ENCODE peak calls at places on chromosomes 2 and 18, in nine cellular contexts. One of them, this sample, is unnamed.

GRCh38 chr2:211161236-211161635 is 604.8 kb downstream of the CPS1 start:
- DNase-seq in IMR-90: no peak
- DNase-seq in dorsolateral prefrontal cortex: no peak
- DNase-seq in WERI-Rb-1: no peak
- DNase-seq in GM06990: no peak
- DNase-seq in tibial nerve: no peak
- DNase-seq in K562: no peak
- DNase-seq in SJSA1: no peak
- DNase-seq in fibroblast of pulmonary artery: no peak
- DNase-seq in this sample: no peak

GRCh38 chr2:43312751-43313641 is 86.6 kb upstream of the ZFP36L2 start:
- DNase-seq in IMR-90: peak
- DNase-seq in dorsolateral prefrontal cortex: no peak
- DNase-seq in WERI-Rb-1: no peak
- DNase-seq in GM06990: no peak
- DNase-seq in tibial nerve: no peak
- DNase-seq in K562: no peak
- DNase-seq in SJSA1: peak
- DNase-seq in fibroblast of pulmonary artery: no peak
- DNase-seq in this sample: peak

GRCh38 chr2:241958818-241959545 is 89.5 kb downstream of the RTP5 start:
- DNase-seq in IMR-90: no peak
- DNase-seq in dorsolateral prefrontal cortex: no peak
- DNase-seq in WERI-Rb-1: no peak
- DNase-seq in GM06990: no peak
- DNase-seq in tibial nerve: no peak
- DNase-seq in K562: no peak
- DNase-seq in SJSA1: no peak
- DNase-seq in fibroblast of pulmonary artery: no peak
- DNase-seq in this sample: no peak

GRCh38 chr2:136920652-136921333 is 155.4 kb downstream of the THSD7B start:
- DNase-seq in IMR-90: no peak
- DNase-seq in dorsolateral prefrontal cortex: no peak
- DNase-seq in WERI-Rb-1: peak
- DNase-seq in GM06990: no peak
- DNase-seq in tibial nerve: no peak
- DNase-seq in K562: no peak
- DNase-seq in SJSA1: no peak
- DNase-seq in fibroblast of pulmonary artery: no peak
- DNase-seq in this sample: no peak

GRCh38 chr2:68031546-68032160 is 31.2 kb downstream of the C1D start:
- DNase-seq in IMR-90: peak
- DNase-seq in dorsolateral prefrontal cortex: no peak
- DNase-seq in WERI-Rb-1: no peak
- DNase-seq in GM06990: no peak
- DNase-seq in tibial nerve: no peak
- DNase-seq in K562: peak
- DNase-seq in SJSA1: no peak
- DNase-seq in fibroblast of pulmonary artery: peak
- DNase-seq in this sample: peak

GRCh38 chr2:32039447-32040219 is at the start of gene DPY30:
- DNase-seq in IMR-90: peak
- DNase-seq in dorsolateral prefrontal cortex: peak
- DNase-seq in WERI-Rb-1: peak
- DNase-seq in GM06990: peak
- DNase-seq in tibial nerve: peak
- DNase-seq in K562: peak
- DNase-seq in SJSA1: peak
- DNase-seq in fibroblast of pulmonary artery: peak
- DNase-seq in this sample: peak

GRCh38 chr2:74379851-74380789 is at the start of gene DCTN1:
- DNase-seq in IMR-90: peak
- DNase-seq in dorsolateral prefrontal cortex: peak
- DNase-seq in WERI-Rb-1: peak
- DNase-seq in GM06990: no peak
- DNase-seq in tibial nerve: no peak
- DNase-seq in K562: peak
- DNase-seq in SJSA1: no peak
- DNase-seq in fibroblast of pulmonary artery: peak
- DNase-seq in this sample: peak

GRCh38 chr2:241989074-241989473 is 119.5 kb downstream of the RTP5 start:
- DNase-seq in IMR-90: no peak
- DNase-seq in dorsolateral prefrontal cortex: no peak
- DNase-seq in WERI-Rb-1: no peak
- DNase-seq in GM06990: no peak
- DNase-seq in tibial nerve: no peak
- DNase-seq in K562: no peak
- DNase-seq in SJSA1: peak
- DNase-seq in fibroblast of pulmonary artery: no peak
- DNase-seq in this sample: no peak

GRCh38 chr2:138997849-138998517 is 217.8 kb upstream of the NXPH2 start:
- DNase-seq in IMR-90: no peak
- DNase-seq in dorsolateral prefrontal cortex: no peak
- DNase-seq in WERI-Rb-1: no peak
- DNase-seq in GM06990: no peak
- DNase-seq in tibial nerve: no peak
- DNase-seq in K562: no peak
- DNase-seq in SJSA1: no peak
- DNase-seq in fibroblast of pulmonary artery: no peak
- DNase-seq in this sample: no peak

GRCh38 chr2:63604666-63605065 is 15.9 kb downstream of the MDH1 start:
- DNase-seq in IMR-90: no peak
- DNase-seq in dorsolateral prefrontal cortex: no peak
- DNase-seq in WERI-Rb-1: no peak
- DNase-seq in GM06990: no peak
- DNase-seq in tibial nerve: no peak
- DNase-seq in K562: no peak
- DNase-seq in SJSA1: no peak
- DNase-seq in fibroblast of pulmonary artery: no peak
- DNase-seq in this sample: no peak

GRCh38 chr18:32629990-32630389 is 142.8 kb downstream of the KLHL14 start:
- DNase-seq in IMR-90: no peak
- DNase-seq in dorsolateral prefrontal cortex: peak
- DNase-seq in WERI-Rb-1: no peak
- DNase-seq in GM06990: no peak
- DNase-seq in tibial nerve: no peak
- DNase-seq in K562: no peak
- DNase-seq in SJSA1: no peak
- DNase-seq in fibroblast of pulmonary artery: no peak
- DNase-seq in this sample: no peak

GRCh38 chr2:19895535-19895934 is 6.2 kb downstream of the TTC32 start:
- DNase-seq in IMR-90: no peak
- DNase-seq in dorsolateral prefrontal cortex: no peak
- DNase-seq in WERI-Rb-1: no peak
- DNase-seq in GM06990: no peak
- DNase-seq in tibial nerve: no peak
- DNase-seq in K562: peak
- DNase-seq in SJSA1: no peak
- DNase-seq in fibroblast of pulmonary artery: no peak
- DNase-seq in this sample: no peak
- H3K4me3 ChIP-seq in IMR-90: no peak
- H3K4me3 ChIP-seq in dorsolateral prefrontal cortex: no peak
- H3K4me3 ChIP-seq in WERI-Rb-1: no peak
- H3K4me3 ChIP-seq in GM06990: peak
- H3K4me3 ChIP-seq in tibial nerve: no peak
- H3K4me3 ChIP-seq in K562: peak
- H3K4me3 ChIP-seq in SJSA1: no peak
- H3K4me3 ChIP-seq in fibroblast of pulmonary artery: no peak
- H3K4me3 ChIP-seq in this sample: no peak

GRCh38 chr2:105394951-105395611 is 3.8 kb downstream of the FHL2 start:
- DNase-seq in IMR-90: peak
- DNase-seq in dorsolateral prefrontal cortex: no peak
- DNase-seq in WERI-Rb-1: no peak
- DNase-seq in GM06990: no peak
- DNase-seq in tibial nerve: no peak
- DNase-seq in K562: no peak
- DNase-seq in SJSA1: no peak
- DNase-seq in fibroblast of pulmonary artery: peak
- DNase-seq in this sample: no peak

GRCh38 chr2:105397025-105397722 is 1.7 kb downstream of the FHL2 start:
- DNase-seq in IMR-90: no peak
- DNase-seq in dorsolateral prefrontal cortex: no peak
- DNase-seq in WERI-Rb-1: no peak
- DNase-seq in GM06990: no peak
- DNase-seq in tibial nerve: no peak
- DNase-seq in K562: peak
- DNase-seq in SJSA1: no peak
- DNase-seq in fibroblast of pulmonary artery: peak
- DNase-seq in this sample: no peak

GRCh38 chr2:105395691-105396090 is 3.2 kb downstream of the FHL2 start:
- DNase-seq in IMR-90: no peak
- DNase-seq in dorsolateral prefrontal cortex: no peak
- DNase-seq in WERI-Rb-1: no peak
- DNase-seq in GM06990: no peak
- DNase-seq in tibial nerve: no peak
- DNase-seq in K562: no peak
- DNase-seq in SJSA1: no peak
- DNase-seq in fibroblast of pulmonary artery: no peak
- DNase-seq in this sample: no peak

GRCh38 chr2:105397959-105398521 is 811 bp downstream of the FHL2 start:
- DNase-seq in IMR-90: no peak
- DNase-seq in dorsolateral prefrontal cortex: no peak
- DNase-seq in WERI-Rb-1: no peak
- DNase-seq in GM06990: no peak
- DNase-seq in tibial nerve: no peak
- DNase-seq in K562: no peak
- DNase-seq in SJSA1: no peak
- DNase-seq in fibroblast of pulmonary artery: peak
- DNase-seq in this sample: no peak

DNA sequence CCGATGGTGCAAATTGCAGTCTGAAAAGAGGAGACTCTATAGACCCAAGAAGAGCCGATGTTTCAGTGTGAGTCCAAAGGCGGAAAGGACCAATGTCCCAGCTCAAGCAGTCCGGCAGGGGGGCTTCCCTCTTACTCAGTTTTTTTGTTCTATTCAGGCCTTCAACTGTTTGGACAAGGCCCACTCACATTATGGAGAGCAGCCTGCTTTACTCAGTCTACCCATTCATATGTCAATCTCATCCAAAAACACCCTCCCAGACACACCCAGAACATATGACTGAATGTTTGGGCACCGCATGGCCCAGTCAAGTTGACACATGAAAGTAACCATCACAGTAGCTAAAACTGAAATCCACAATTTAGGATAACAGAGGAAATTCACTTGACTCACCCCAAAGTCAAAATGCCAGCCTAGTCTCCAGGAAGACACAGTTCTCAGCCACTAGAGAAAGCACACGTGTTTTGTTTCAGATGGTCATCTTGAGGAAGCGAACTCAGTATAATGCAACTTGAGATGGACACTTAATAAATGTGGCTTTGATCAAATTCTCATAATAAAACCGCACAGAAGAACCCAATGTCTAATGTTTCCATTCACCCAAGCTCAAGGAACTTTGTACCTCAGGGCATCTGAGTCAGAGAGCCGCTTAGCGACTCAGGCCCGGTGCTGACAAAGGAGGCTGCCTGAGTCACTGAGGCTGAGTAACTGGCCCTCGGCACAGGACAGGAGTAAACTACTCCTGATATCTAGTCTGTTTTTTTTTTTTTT is 2.4 kb downstream of the FHL2 start:
- DNase-seq in IMR-90: peak
- DNase-seq in dorsolateral prefrontal cortex: no peak
- DNase-seq in WERI-Rb-1: no peak
- DNase-seq in GM06990: no peak
- DNase-seq in tibial nerve: peak
- DNase-seq in K562: peak
- DNase-seq in SJSA1: peak
- DNase-seq in fibroblast of pulmonary artery: peak
- DNase-seq in this sample: peak
- H3K4me3 ChIP-seq in IMR-90: peak
- H3K4me3 ChIP-seq in dorsolateral prefrontal cortex: peak
- H3K4me3 ChIP-seq in WERI-Rb-1: no peak
- H3K4me3 ChIP-seq in GM06990: no peak
- H3K4me3 ChIP-seq in tibial nerve: no peak
- H3K4me3 ChIP-seq in K562: peak
- H3K4me3 ChIP-seq in SJSA1: peak
- H3K4me3 ChIP-seq in fibroblast of pulmonary artery: peak
- H3K4me3 ChIP-seq in this sample: peak

GRCh38 chr2:227849906-227850305 is 21.5 kb upstream of the DAW1 start:
- DNase-seq in IMR-90: peak
- DNase-seq in dorsolateral prefrontal cortex: no peak
- DNase-seq in WERI-Rb-1: no peak
- DNase-seq in GM06990: no peak
- DNase-seq in tibial nerve: no peak
- DNase-seq in K562: no peak
- DNase-seq in SJSA1: no peak
- DNase-seq in fibroblast of pulmonary artery: peak
- DNase-seq in this sample: no peak

GRCh38 chr2:227848146-227848545 is 23.3 kb upstream of the DAW1 start:
- DNase-seq in IMR-90: no peak
- DNase-seq in dorsolateral prefrontal cortex: no peak
- DNase-seq in WERI-Rb-1: no peak
- DNase-seq in GM06990: no peak
- DNase-seq in tibial nerve: no peak
- DNase-seq in K562: no peak
- DNase-seq in SJSA1: no peak
- DNase-seq in fibroblast of pulmonary artery: no peak
- DNase-seq in this sample: no peak

GRCh38 chr2:227853204-227853629 is 18.2 kb upstream of the DAW1 start:
- DNase-seq in IMR-90: peak
- DNase-seq in dorsolateral prefrontal cortex: no peak
- DNase-seq in WERI-Rb-1: no peak
- DNase-seq in GM06990: no peak
- DNase-seq in tibial nerve: no peak
- DNase-seq in K562: no peak
- DNase-seq in SJSA1: peak
- DNase-seq in fibroblast of pulmonary artery: peak
- DNase-seq in this sample: peak

GRCh38 chr2:227846831-227847230 is 24.6 kb upstream of the DAW1 start:
- DNase-seq in IMR-90: no peak
- DNase-seq in dorsolateral prefrontal cortex: no peak
- DNase-seq in WERI-Rb-1: no peak
- DNase-seq in GM06990: no peak
- DNase-seq in tibial nerve: no peak
- DNase-seq in K562: no peak
- DNase-seq in SJSA1: no peak
- DNase-seq in fibroblast of pulmonary artery: no peak
- DNase-seq in this sample: no peak

DNA sequence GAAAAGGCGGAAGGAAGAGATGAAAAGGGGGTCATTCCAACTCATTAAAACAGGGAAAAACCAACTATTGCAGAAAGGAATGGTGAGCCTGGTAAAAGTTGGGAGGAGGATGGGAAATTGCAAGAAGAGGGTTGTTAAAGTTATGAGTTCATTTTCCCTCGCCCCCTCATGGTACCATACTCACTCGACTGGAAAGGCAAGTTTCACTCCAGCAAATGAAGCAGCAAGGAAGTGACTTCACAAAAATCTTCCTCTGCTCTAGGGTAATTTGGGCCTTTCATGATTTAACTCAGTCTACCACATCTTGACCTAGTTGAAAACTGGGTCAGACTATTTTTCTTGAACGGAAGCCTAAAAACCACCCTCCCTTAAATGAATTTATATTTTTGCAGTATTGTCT is 22.8 kb upstream of the DAW1 start:
- DNase-seq in IMR-90: no peak
- DNase-seq in dorsolateral prefrontal cortex: no peak
- DNase-seq in WERI-Rb-1: no peak
- DNase-seq in GM06990: peak
- DNase-seq in tibial nerve: no peak
- DNase-seq in K562: no peak
- DNase-seq in SJSA1: no peak
- DNase-seq in fibroblast of pulmonary artery: no peak
- DNase-seq in this sample: no peak
- H3K4me3 ChIP-seq in IMR-90: no peak
- H3K4me3 ChIP-seq in dorsolateral prefrontal cortex: no peak
- H3K4me3 ChIP-seq in WERI-Rb-1: no peak
- H3K4me3 ChIP-seq in GM06990: no peak
- H3K4me3 ChIP-seq in tibial nerve: no peak
- H3K4me3 ChIP-seq in K562: no peak
- H3K4me3 ChIP-seq in SJSA1: no peak
- H3K4me3 ChIP-seq in fibroblast of pulmonary artery: no peak
- H3K4me3 ChIP-seq in this sample: no peak

GRCh38 chr2:226885769-226886435 is 50.0 kb downstream of the RHBDD1 start:
- DNase-seq in IMR-90: peak
- DNase-seq in dorsolateral prefrontal cortex: no peak
- DNase-seq in WERI-Rb-1: no peak
- DNase-seq in GM06990: no peak
- DNase-seq in tibial nerve: no peak
- DNase-seq in K562: no peak
- DNase-seq in SJSA1: no peak
- DNase-seq in fibroblast of pulmonary artery: no peak
- DNase-seq in this sample: no peak
- H3K4me3 ChIP-seq in IMR-90: no peak
- H3K4me3 ChIP-seq in dorsolateral prefrontal cortex: no peak
- H3K4me3 ChIP-seq in WERI-Rb-1: no peak
- H3K4me3 ChIP-seq in GM06990: no peak
- H3K4me3 ChIP-seq in tibial nerve: no peak
- H3K4me3 ChIP-seq in K562: no peak
- H3K4me3 ChIP-seq in SJSA1: no peak
- H3K4me3 ChIP-seq in fibroblast of pulmonary artery: no peak
- H3K4me3 ChIP-seq in this sample: no peak